ENCODE peak calls at places on chromosomes 6 and 20, in eight cellular contexts. F is fibroblast of mammary gland, J is astrocyte of the cerebellum, Z is left ventricle myocardium inferior, P is AG04449, Y is cardiac fibroblast, H is body of pancreas, B is dorsolateral prefrontal cortex. Q is an unnamed sample.

GRCh38 chr20:47262008-47262364 is 94.5 kb downstream of the ZMYND8 start:
- DNase-seq in Y (no peak), Z (no peak), B (no peak), H (no peak), F (no peak), J (no peak), P (no peak), Q (no peak)

GRCh38 chr20:48951646-48952045 is 30.1 kb downstream of the ARFGEF2 start:
- DNase-seq in Z (no peak), J (no peak), B (no peak), P (no peak), F (no peak), Y (no peak), H (no peak), Q (no peak)

GRCh38 chr6:20875369-20875963 is 341.2 kb downstream of the CDKAL1 start:
- DNase-seq in J (peak), F (peak), P (no peak), H (no peak), B (no peak), Z (no peak), Y (peak), Q (no peak)

GRCh38 chr6:57021086-57021720 is 25.3 kb upstream of the KIAA1586 start:
- DNase-seq in B (no peak), F (peak), J (peak), Y (peak), H (no peak), Z (no peak), P (peak), Q (peak)

GRCh38 chr6:158783167-158783450 is 36.1 kb downstream of the EZR start:
- DNase-seq in Z (no peak), P (no peak), F (no peak), H (no peak), Y (no peak), B (no peak), J (no peak), Q (no peak)

GRCh38 chr6:153145591-153145990 is 14.5 kb upstream of the RGS17 start:
- DNase-seq in P (no peak), B (no peak), Z (no peak), Y (no peak), J (no peak), F (no peak), H (no peak), Q (no peak)

GRCh38 chr20:10131612-10132345 is 86.9 kb upstream of the SNAP25 start:
- DNase-seq in B (peak), J (peak), Z (peak), P (no peak), F (peak), H (peak), Y (peak), Q (no peak)

GRCh38 chr6:88880021-88880420 is 83.4 kb downstream of the RNGTT start:
- DNase-seq in J (no peak), F (no peak), H (no peak), P (no peak), B (no peak), Z (no peak), Y (no peak), Q (no peak)

GRCh38 chr6:90393232-90393884 is 96.7 kb upstream of the BACH2 start:
- DNase-seq in P (no peak), H (peak), J (no peak), Z (no peak), B (no peak), Y (peak), F (peak), Q (no peak)

GRCh38 chr20:36866164-36866563 is 9.8 kb upstream of the TLDC2 start:
- DNase-seq in F (no peak), B (no peak), P (no peak), J (no peak), Z (no peak), Y (no peak), H (no peak), Q (no peak)

GRCh38 chr6:15166121-15166520 is 79.7 kb upstream of the JARID2 start:
- DNase-seq in Y (no peak), J (no peak), H (no peak), F (no peak), Z (no peak), P (no peak), B (no peak), Q (no peak)

GRCh38 chr20:62621251-62622110 is 20.8 kb upstream of the SLCO4A1 start:
- DNase-seq in J (no peak), B (no peak), F (no peak), Y (no peak), Z (no peak), H (no peak), P (no peak), Q (no peak)

GRCh38 chr20:18428490-18429173 is 38.2 kb downstream of the DZANK1 start:
- DNase-seq in F (peak), B (no peak), Z (peak), Y (peak), P (no peak), J (no peak), H (peak), Q (no peak)

GRCh38 chr6:109795994-109796555 is 105.0 kb downstream of the FIG4 start:
- DNase-seq in Z (no peak), Y (peak), P (no peak), H (no peak), B (no peak), J (peak), F (peak), Q (no peak)

GRCh38 chr20:50919567-50919966 is 11.7 kb downstream of the ADNP start:
- DNase-seq in F (peak), B (no peak), Z (no peak), J (no peak), Y (peak), H (peak), P (no peak), Q (no peak)

GRCh38 chr6:20274115-20274514 is 61.8 kb upstream of the MBOAT1 start:
- DNase-seq in F (no peak), Y (no peak), B (no peak), P (no peak), H (no peak), Z (no peak), J (no peak), Q (no peak)

GRCh38 chr20:58652606-58653303 is 1.7 kb downstream of the STX16 start:
- DNase-seq in P (no peak), Z (no peak), J (no peak), F (no peak), H (no peak), B (no peak), Y (no peak), Q (no peak)

GRCh38 chr20:39676857-39677351 is 714.8 kb downstream of the DHX35 start:
- DNase-seq in F (no peak), H (peak), P (no peak), J (no peak), B (no peak), Y (peak), Z (no peak), Q (no peak)

GRCh38 chr6:50990750-50991446 is 172.2 kb downstream of the TFAP2B start:
- DNase-seq in Y (no peak), H (no peak), B (no peak), F (peak), P (no peak), Z (no peak), J (peak), Q (no peak)

GRCh38 chr6:16238057-16238657 is at the start of gene GMPR:
- DNase-seq in J (no peak), H (peak), F (no peak), Y (peak), Z (peak), P (no peak), B (peak), Q (no peak)

GRCh38 chr20:34312544-34313217 is 9.5 kb upstream of the AHCY start:
- DNase-seq in F (peak), H (peak), P (no peak), Z (peak), J (peak), B (peak), Y (peak), Q (peak)

GRCh38 chr6:155354167-155354566 is 39.9 kb upstream of the TFB1M start:
- DNase-seq in B (no peak), P (no peak), Y (no peak), H (no peak), F (no peak), J (no peak), Z (no peak), Q (no peak)

GRCh38 chr20:35739294-35740163 is 2.5 kb downstream of the RBM39 start:
- DNase-seq in H (peak), F (peak), P (no peak), Z (no peak), B (no peak), J (no peak), Y (peak), Q (peak)

GRCh38 chr6:53282741-53283140 is 66.0 kb downstream of the ELOVL5 start:
- DNase-seq in P (no peak), Z (no peak), B (no peak), Y (no peak), J (peak), F (no peak), H (no peak), Q (peak)

GRCh38 chr6:81003156-81003555 is 749.3 kb downstream of the TENT5A start:
- DNase-seq in J (no peak), Y (no peak), H (no peak), P (no peak), F (peak), Z (no peak), B (no peak), Q (peak)

GRCh38 chr6:144064831-144065668 is 30.3 kb downstream of the SF3B5 start:
- DNase-seq in F (no peak), H (peak), Z (no peak), P (no peak), J (no peak), B (no peak), Y (no peak), Q (no peak)

GRCh38 chr6:142331075-142331551 is 29.3 kb downstream of the ADGRG6 start:
- DNase-seq in F (no peak), H (no peak), Y (peak), Z (no peak), J (no peak), B (no peak), P (no peak), Q (no peak)

GRCh38 chr6:36028088-36028886 is 679 bp downstream of the MAPK14 start:
- DNase-seq in H (peak), F (peak), Z (peak), J (no peak), B (peak), Y (peak), P (no peak), Q (no peak)

GRCh38 chr6:36755435-36756348 is 58.1 kb downstream of the RAB44 start:
- DNase-seq in F (peak), B (no peak), Y (peak), H (no peak), J (no peak), P (no peak), Z (no peak), Q (no peak)

GRCh38 chr6:33254591-33254990 is 17.1 kb downstream of the VPS52 start:
- DNase-seq in B (no peak), F (no peak), Z (no peak), J (no peak), P (no peak), Y (no peak), H (no peak), Q (no peak)

GRCh38 chr6:78942451-78942850 is 75.1 kb downstream of the IRAK1BP1 start:
- DNase-seq in B (no peak), H (no peak), J (no peak), Z (no peak), Y (peak), P (peak), F (peak), Q (no peak)

GRCh38 chr20:4920131-4920530 is 81.2 kb downstream of the SLC23A2 start:
- DNase-seq in Z (no peak), F (no peak), P (no peak), J (peak), Y (no peak), B (no peak), H (no peak), Q (no peak)

DNA sequence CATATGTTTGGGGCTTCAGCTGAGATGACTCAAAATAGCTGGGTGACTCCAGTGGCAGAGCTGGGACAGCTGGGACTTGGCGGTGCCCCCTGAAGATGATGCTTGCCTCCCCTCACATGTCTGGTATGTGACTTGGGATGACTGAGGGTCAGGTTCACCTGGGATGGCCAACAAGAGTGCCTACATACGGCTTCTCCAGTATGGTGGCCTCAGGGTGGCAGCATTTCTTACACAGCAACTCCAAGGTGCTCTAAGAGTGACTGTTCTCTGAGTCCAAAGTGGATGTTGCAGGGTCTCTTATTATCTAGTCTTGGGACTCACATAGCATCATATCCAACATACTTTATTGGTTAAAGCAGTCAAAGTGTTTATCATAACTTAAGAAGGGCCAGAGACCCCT is 87.8 kb upstream of the CENPW start:
- DNase-seq in Y (no peak), F (no peak), J (no peak), Z (no peak), H (no peak), B (no peak), P (no peak), Q (no peak)
- TF ChIP-seq CTCF in Y (no peak), F (no peak), J (no peak), Z (no peak), H (no peak), B (no peak), P (no peak), Q (no peak)

GRCh38 chr6:44002071-44002590 is 125.1 kb downstream of the MRPL14 start:
- DNase-seq in Y (no peak), P (no peak), B (no peak), Z (no peak), F (no peak), H (peak), J (no peak), Q (no peak)
- H3K4me3 ChIP-seq in Y (peak), P (peak), B (peak), Z (peak), F (peak), H (no peak), J (peak), Q (peak)

DNA sequence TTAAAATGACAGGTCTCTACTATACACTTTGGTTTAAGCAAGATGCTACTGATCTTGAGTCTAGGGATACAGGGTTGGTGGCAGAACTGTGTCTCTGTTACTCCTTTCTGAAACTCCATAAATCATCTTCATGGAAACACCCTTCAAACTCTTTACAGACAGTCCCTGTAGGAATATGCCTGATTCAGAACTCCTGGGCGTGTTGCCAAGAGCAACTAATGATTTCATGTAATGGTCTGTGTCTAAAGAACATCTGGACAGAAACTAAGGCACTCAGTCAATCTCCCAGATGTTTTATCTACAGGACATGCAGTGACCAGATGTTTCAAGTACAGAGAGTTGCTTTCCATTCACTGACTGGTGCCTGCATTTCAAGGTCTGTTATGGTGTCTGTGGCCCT is 464.4 kb upstream of the CHD6 start:
- DNase-seq in Y (peak), H (no peak), B (no peak), J (no peak), Z (peak), P (no peak), F (peak), Q (no peak)
- TF ChIP-seq CTCF in Y (no peak), H (no peak), B (no peak), J (no peak), Z (no peak), P (no peak), F (no peak), Q (no peak)

GRCh38 chr6:31114970-31115849 is 610 bp downstream of the PSORS1C1 start:
- DNase-seq in P (no peak), B (no peak), Y (peak), F (peak), Z (no peak), H (no peak), J (peak), Q (no peak)
- H3K4me3 ChIP-seq in P (peak), B (no peak), Y (peak), F (peak), Z (peak), H (no peak), J (peak), Q (no peak)

GRCh38 chr6:5379647-5380242 is 118.4 kb downstream of the FARS2 start:
- DNase-seq in Y (peak), Z (no peak), F (peak), B (no peak), H (no peak), P (no peak), J (no peak), Q (no peak)
- TF ChIP-seq CTCF in Y (peak), Z (peak), F (peak), B (no peak), H (peak), P (peak), J (peak), Q (peak)

GRCh38 chr20:60446273-60447111 is 488.3 kb downstream of the CDH26 start:
- DNase-seq in J (no peak), B (no peak), F (no peak), H (no peak), P (no peak), Z (no peak), Y (no peak), Q (no peak)
- H3K4me3 ChIP-seq in J (no peak), B (no peak), F (no peak), H (no peak), P (no peak), Z (no peak), Y (no peak), Q (no peak)

GRCh38 chr6:25384234-25384633 is 105.1 kb downstream of the CARMIL1 start:
- DNase-seq in Y (no peak), H (no peak), B (no peak), F (no peak), J (no peak), Z (no peak), P (no peak), Q (no peak)
- TF ChIP-seq CTCF in Y (no peak), H (no peak), B (no peak), F (no peak), J (no peak), Z (no peak), P (no peak), Q (no peak)

GRCh38 chr6:44002591-44003344 is 124.5 kb downstream of the MRPL14 start:
- DNase-seq in P (no peak), F (peak), Y (peak), H (peak), B (peak), J (no peak), Z (peak), Q (no peak)
- H3K4me3 ChIP-seq in P (peak), F (peak), Y (peak), H (no peak), B (peak), J (peak), Z (peak), Q (peak)

Q was measured in AG09309.